ENCODE peak calls at places on chromosomes 12 and 14, in ten cellular contexts. E is prostate gland, V is A549, N is transverse colon, W is psoas muscle, I is IMR-90, U is adipocyte, H is GM23248, R is aorta, J is tibial artery. Z is an unnamed sample. For H3K9me3, the result is how much of the 10 kb centered on the place peaks cover.

GRCh38 chr12:3313066-3313465 is 177.9 kb upstream of the PRMT8 start:
- DNase-seq in N (no peak), R (no peak), E (no peak), W (no peak), U (peak), V (no peak), H (peak), I (peak), J (no peak), Z (peak)

GRCh38 chr12:110600254-110600653 is 13.7 kb upstream of the TCTN1 start:
- DNase-seq in R (no peak), I (peak), V (peak), J (no peak), U (peak), H (peak), W (no peak), E (no peak), N (no peak), Z (no peak)

GRCh38 chr14:92967346-92967926 is 44.5 kb downstream of the CHGA start:
- DNase-seq in H (peak), W (no peak), N (no peak), J (no peak), R (no peak), I (peak), U (no peak), E (no peak), V (no peak), Z (no peak)

GRCh38 chr12:3720772-3721171 is 32.1 kb downstream of the CRACR2A start:
- DNase-seq in E (no peak), J (no peak), I (no peak), R (no peak), W (no peak), H (no peak), V (no peak), N (no peak), U (no peak), Z (no peak)

GRCh38 chr12:6692888-6693287 is 3.7 kb upstream of the ZNF384 start:
- DNase-seq in U (no peak), H (no peak), E (no peak), W (no peak), R (no peak), I (no peak), J (no peak), N (no peak), V (no peak), Z (no peak)

GRCh38 chr12:122920687-122921086 is 24.8 kb upstream of the VPS37B start:
- DNase-seq in N (no peak), U (no peak), I (no peak), V (no peak), H (no peak), J (no peak), W (no peak), E (no peak), R (no peak), Z (no peak)

GRCh38 chr12:108912361-108912760 is 32.5 kb downstream of the DAO start:
- DNase-seq in V (no peak), U (no peak), H (no peak), J (no peak), N (no peak), E (no peak), W (no peak), I (no peak), R (no peak), Z (no peak)

GRCh38 chr12:94994312-94994711 is 9.2 kb downstream of the NDUFA12 start:
- DNase-seq in N (no peak), J (no peak), U (peak), W (no peak), R (no peak), I (peak), V (peak), E (no peak), H (peak), Z (no peak)

GRCh38 chr12:27824126-27824842 is 44.2 kb upstream of the MANSC4 start:
- DNase-seq in R (no peak), N (no peak), E (no peak), U (no peak), I (no peak), W (no peak), J (no peak), V (no peak), H (no peak), Z (no peak)

GRCh38 chr12:90338365-90338764 is 616.6 kb downstream of the CCER1 start:
- DNase-seq in W (no peak), R (no peak), E (no peak), U (no peak), J (no peak), H (no peak), V (no peak), I (no peak), N (no peak), Z (no peak)

GRCh38 chr14:61671086-61671485 is 24.2 kb upstream of the HIF1A start:
- DNase-seq in E (no peak), U (no peak), H (no peak), R (no peak), V (no peak), J (no peak), I (no peak), W (no peak), N (no peak), Z (no peak)

GRCh38 chr14:22218729-22219128 is 370.3 kb downstream of the DAD1 start:
- DNase-seq in N (no peak), U (no peak), W (no peak), R (no peak), H (no peak), I (no peak), V (no peak), J (no peak), E (no peak), Z (no peak)

GRCh38 chr12:12704593-12705230 is 8.7 kb upstream of the GPR19 start:
- DNase-seq in I (peak), U (peak), H (peak), V (peak), W (peak), J (peak), R (no peak), E (peak), N (peak), Z (peak)

GRCh38 chr14:63710497-63710896 is 17.4 kb downstream of the SGPP1 start:
- DNase-seq in E (no peak), W (no peak), H (no peak), V (no peak), U (no peak), N (no peak), J (no peak), R (no peak), I (peak), Z (no peak)

GRCh38 chr12:11067514-11067913 is 5.4 kb upstream of the TAS2R46 start:
- DNase-seq in R (no peak), J (no peak), W (no peak), N (peak), E (no peak), I (peak), U (peak), H (peak), V (no peak), Z (no peak)

GRCh38 chr12:90816353-90817089 is 138.5 kb downstream of the CCER1 start:
- DNase-seq in H (peak), I (peak), U (peak), N (no peak), V (no peak), J (no peak), E (no peak), R (no peak), W (no peak), Z (no peak)

GRCh38 chr12:57891639-57892228 is 45.2 kb upstream of the CTDSP2 start:
- DNase-seq in H (peak), N (no peak), R (no peak), I (no peak), E (no peak), W (no peak), U (peak), V (no peak), J (no peak), Z (no peak)

GRCh38 chr12:93376436-93377251 is 1.1 kb upstream of the NUDT4 start:
- DNase-seq in W (no peak), U (no peak), E (no peak), I (peak), R (no peak), V (no peak), N (peak), H (peak), J (no peak), Z (peak)

GRCh38 chr12:4041191-4041885 is 168.1 kb upstream of the PARP11 start:
- DNase-seq in V (no peak), E (no peak), U (no peak), H (no peak), R (no peak), J (no peak), I (no peak), N (peak), W (no peak), Z (no peak)

GRCh38 chr12:93165384-93165932 is 212.3 kb upstream of the NUDT4 start:
- DNase-seq in N (no peak), V (no peak), J (no peak), U (no peak), W (no peak), R (no peak), H (no peak), I (no peak), E (no peak), Z (no peak)

GRCh38 chr14:23608454-23608853 is 27.7 kb upstream of the DHRS2 start:
- DNase-seq in E (no peak), U (no peak), J (no peak), V (no peak), R (no peak), H (no peak), I (no peak), W (no peak), N (no peak), Z (peak)

GRCh38 chr12:52285172-52285745 is 6.1 kb downstream of the KRT81 start:
- DNase-seq in H (peak), V (peak), W (no peak), E (no peak), R (no peak), N (no peak), I (peak), U (peak), J (no peak), Z (no peak)

GRCh38 chr12:54682674-54683073 is 34.5 kb upstream of the DCD start:
- DNase-seq in R (no peak), W (no peak), H (no peak), V (no peak), E (no peak), J (no peak), I (no peak), U (no peak), N (no peak), Z (no peak)

GRCh38 chr14:91311284-91311662 is 66.8 kb upstream of the GPR68 start:
- DNase-seq in H (no peak), I (no peak), V (no peak), N (peak), E (no peak), W (no peak), U (no peak), R (no peak), J (no peak), Z (no peak)

GRCh38 chr12:56021882-56022497 is 1.1 kb downstream of the IKZF4 start:
- DNase-seq in W (no peak), N (no peak), V (no peak), U (no peak), H (no peak), I (no peak), E (no peak), J (no peak), R (no peak), Z (no peak)
- H3K4me3 ChIP-seq in W (no peak), N (no peak), V (no peak), U (peak), H (no peak), I (peak), E (no peak), J (no peak), R (no peak), Z (no peak)

DNA sequence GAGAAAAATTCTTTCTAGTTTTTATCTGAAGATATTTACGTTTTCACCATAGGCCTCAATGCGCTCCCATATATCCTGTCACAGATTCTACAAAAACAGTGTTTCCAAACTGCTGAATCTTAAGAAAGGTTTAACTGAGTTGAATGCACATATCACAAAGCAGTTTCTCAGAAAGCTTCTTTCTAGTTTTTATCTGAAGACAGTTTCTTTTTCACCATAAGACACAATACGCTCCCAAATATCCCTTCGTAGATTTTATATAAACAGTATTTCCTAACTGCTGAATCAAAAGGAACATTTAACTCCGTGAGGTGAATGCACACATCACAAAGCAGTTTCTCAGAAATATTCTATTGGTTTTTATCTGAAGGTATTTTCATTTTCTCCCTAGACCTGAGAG is 385.5 kb downstream of the ALG10 start:
- DNase-seq in I (no peak), J (no peak), E (no peak), R (no peak), U (no peak), N (no peak), H (no peak), V (no peak), W (no peak), Z (no peak)
- H3K9me3 ChIP-seq in I (under half), J (half or more), E (under half), R (under half), U (half or more), N (half or more), H (under half), V (under half), W (under half), Z (under half)

GRCh38 chr12:46386877-46387629 is 14.5 kb upstream of the SLC38A2 start:
- DNase-seq in R (peak), I (peak), V (no peak), U (peak), J (peak), E (no peak), W (no peak), H (peak), N (peak), Z (no peak)
- H3K4me3 ChIP-seq in R (no peak), I (peak), V (peak), U (peak), J (peak), E (peak), W (peak), H (peak), N (no peak), Z (no peak)

DNA sequence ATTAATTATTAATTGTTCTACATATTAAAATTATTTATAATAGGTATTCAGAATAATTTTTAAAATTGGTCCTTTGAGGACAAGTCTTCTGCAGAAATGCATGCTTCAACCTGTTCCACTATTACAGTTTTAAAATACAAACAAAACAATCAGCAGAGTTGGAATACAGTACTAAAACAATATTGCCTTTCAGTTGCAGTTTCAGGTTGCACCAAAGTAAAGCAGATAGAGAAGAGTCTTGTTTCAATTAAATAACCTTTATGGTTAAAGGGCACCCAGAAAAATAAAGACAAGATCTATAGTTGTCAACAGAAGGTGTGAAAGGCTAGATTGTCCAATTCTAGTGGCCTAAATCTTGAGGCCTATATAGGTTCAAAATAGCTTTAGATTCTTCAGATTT is 424.5 kb downstream of the FOXG1 start:
- DNase-seq in E (no peak), N (no peak), U (no peak), V (no peak), W (no peak), I (no peak), H (no peak), R (no peak), J (no peak), Z (no peak)
- H3K9me3 ChIP-seq in E (under half), N (under half), U (under half), V (under half), W (under half), I (under half), H (under half), R (under half), J (under half), Z (under half)

Z was measured in pancreas.